ENCODE peak calls at places on chromosomes 7 and 10, in ten cellular contexts. C is PC-3, Q is hepatocyte, W is GM23248, G is SK-N-SH, L is GM23338, A is OCI-LY7, E is Karpas-422, K is MM.1S, T is HCT116. S is an unnamed sample. For H3K9me2, the result is how much of the 10 kb centered on the place peaks cover.

GRCh38 chr10:8052344-8052969 is 2.0 kb upstream of the GATA3 start:
- DNase-seq in C (no peak), W (no peak), A (no peak), L (no peak), E (no peak), Q (peak), G (no peak), K (no peak), T (no peak), S (no peak)

GRCh38 chr7:95104739-95105138 is 197.3 kb downstream of the PPP1R9A start:
- DNase-seq in T (peak), A (no peak), W (no peak), Q (peak), C (peak), E (no peak), L (no peak), K (no peak), G (no peak), S (no peak)

GRCh38 chr10:49441488-49442476 is 45.9 kb upstream of the DRGX start:
- DNase-seq in Q (no peak), C (no peak), L (peak), K (no peak), A (no peak), W (no peak), T (no peak), E (no peak), G (no peak), S (no peak)

GRCh38 chr10:63671317-63671937 is 150.2 kb downstream of the REEP3 start:
- DNase-seq in Q (peak), L (no peak), K (no peak), G (peak), W (peak), C (no peak), A (no peak), T (no peak), E (no peak), S (no peak)

GRCh38 chr10:6091630-6092029 is 2.8 kb downstream of the RBM17 start:
- DNase-seq in W (peak), T (no peak), E (peak), C (no peak), G (no peak), L (no peak), A (peak), Q (no peak), K (no peak), S (no peak)

GRCh38 chr10:126586878-126587277 is 83.6 kb downstream of the C10orf90 start:
- DNase-seq in E (no peak), C (no peak), A (no peak), G (no peak), K (no peak), W (no peak), T (no peak), L (no peak), Q (no peak), S (no peak)

GRCh38 chr10:131660427-131660826 is 240.4 kb upstream of the PPP2R2D start:
- DNase-seq in Q (no peak), K (no peak), W (no peak), G (no peak), C (no peak), E (no peak), T (no peak), A (no peak), L (no peak), S (no peak)

GRCh38 chr7:134645478-134645877 is 1.2 kb upstream of the BPGM start:
- DNase-seq in L (no peak), W (no peak), A (no peak), G (no peak), K (no peak), E (no peak), T (no peak), C (no peak), Q (no peak), S (no peak)

GRCh38 chr10:130611239-130611638 is 475.0 kb downstream of the GLRX3 start:
- DNase-seq in G (no peak), T (no peak), W (no peak), E (no peak), K (no peak), C (no peak), Q (no peak), A (no peak), L (no peak), S (no peak)

GRCh38 chr7:3455826-3456444 is 154.9 kb downstream of the SDK1 start:
- DNase-seq in G (no peak), K (no peak), W (no peak), T (no peak), C (no peak), L (peak), E (no peak), A (no peak), Q (no peak), S (no peak)

GRCh38 chr7:51700593-51701215 is 384.1 kb upstream of the COBL start:
- DNase-seq in A (no peak), C (no peak), L (no peak), G (no peak), W (no peak), E (no peak), T (no peak), K (no peak), Q (no peak), S (no peak)

GRCh38 chr7:51705701-51706100 is 389.1 kb upstream of the COBL start:
- DNase-seq in Q (no peak), C (no peak), L (no peak), G (no peak), A (no peak), K (no peak), E (no peak), T (no peak), W (no peak), S (no peak)

GRCh38 chr7:51701935-51702334 is 385.3 kb upstream of the COBL start:
- DNase-seq in Q (no peak), K (no peak), W (no peak), L (no peak), G (no peak), T (no peak), E (no peak), C (no peak), A (no peak), S (no peak)

GRCh38 chr7:51706851-51707250 is 390.2 kb upstream of the COBL start:
- DNase-seq in C (no peak), K (no peak), L (no peak), A (no peak), Q (no peak), T (no peak), G (no peak), W (no peak), E (no peak), S (no peak)

DNA sequence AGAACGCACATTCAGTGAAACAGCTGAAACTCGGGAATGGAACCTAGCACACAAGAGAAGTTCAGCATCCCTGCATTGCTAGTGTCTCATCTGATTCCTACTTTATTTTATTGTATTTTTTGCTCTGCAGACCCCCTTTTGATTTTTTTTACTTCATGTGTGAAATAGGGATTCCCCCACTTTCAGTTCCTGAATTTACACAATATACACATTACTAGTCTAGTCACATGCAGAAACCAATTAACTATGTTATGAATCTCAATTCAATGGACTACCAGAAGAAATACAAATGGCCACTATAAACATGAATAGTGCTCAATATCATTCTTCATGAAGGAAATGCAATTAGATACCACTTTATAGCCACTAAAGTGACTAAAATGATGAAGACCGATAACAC is 386.1 kb upstream of the COBL start:
- DNase-seq in K (peak), T (no peak), Q (no peak), E (no peak), A (peak), G (no peak), W (no peak), L (no peak), C (no peak), S (no peak)
- H3K9me2 ChIP-seq in K (under half), T (under half), Q (under half), E (under half), A (under half), G (under half), W (under half), L (under half), C (under half), S (under half)

GRCh38 chr7:81190997-81191747 is 272.3 kb upstream of the SEMA3C start:
- DNase-seq in L (no peak), A (no peak), C (peak), T (peak), Q (peak), E (no peak), W (peak), K (no peak), G (no peak), S (no peak)

GRCh38 chr7:81186691-81187090 is 267.8 kb upstream of the SEMA3C start:
- DNase-seq in K (no peak), E (no peak), W (peak), Q (no peak), T (no peak), A (no peak), L (no peak), C (no peak), G (no peak), S (no peak)

GRCh38 chr7:81183326-81183725 is 264.5 kb upstream of the SEMA3C start:
- DNase-seq in C (no peak), W (no peak), T (no peak), A (no peak), K (no peak), G (no peak), E (no peak), Q (no peak), L (no peak), S (no peak)

GRCh38 chr7:81185072-81185471 is 266.2 kb upstream of the SEMA3C start:
- DNase-seq in W (no peak), C (no peak), E (no peak), Q (no peak), G (no peak), K (peak), T (no peak), A (no peak), L (no peak), S (no peak)

DNA sequence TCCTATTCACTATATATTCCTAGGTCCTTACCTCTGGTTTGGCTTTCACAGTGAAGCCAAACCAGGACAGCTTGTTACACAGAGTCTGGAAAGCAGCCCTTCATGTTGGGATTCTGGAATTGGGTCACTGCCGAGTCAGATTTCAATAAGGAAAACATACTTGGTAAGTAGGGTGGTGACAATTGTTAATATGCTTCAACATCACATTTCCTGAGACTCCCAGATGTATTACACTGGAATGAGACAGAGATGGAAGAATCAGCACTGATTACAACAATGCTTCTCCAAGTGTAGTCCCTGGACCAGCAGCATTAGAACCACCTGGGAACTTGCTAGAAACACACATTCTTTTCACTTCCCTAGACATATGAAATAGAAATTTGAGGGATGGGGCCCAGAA is 268.9 kb upstream of the SEMA3C start:
- DNase-seq in C (no peak), K (no peak), Q (no peak), L (no peak), G (no peak), T (no peak), E (no peak), W (peak), A (no peak), S (no peak)
- H3K9me2 ChIP-seq in C (under half), K (under half), Q (under half), L (under half), G (under half), T (under half), E (under half), W (under half), A (under half), S (under half)

DNA sequence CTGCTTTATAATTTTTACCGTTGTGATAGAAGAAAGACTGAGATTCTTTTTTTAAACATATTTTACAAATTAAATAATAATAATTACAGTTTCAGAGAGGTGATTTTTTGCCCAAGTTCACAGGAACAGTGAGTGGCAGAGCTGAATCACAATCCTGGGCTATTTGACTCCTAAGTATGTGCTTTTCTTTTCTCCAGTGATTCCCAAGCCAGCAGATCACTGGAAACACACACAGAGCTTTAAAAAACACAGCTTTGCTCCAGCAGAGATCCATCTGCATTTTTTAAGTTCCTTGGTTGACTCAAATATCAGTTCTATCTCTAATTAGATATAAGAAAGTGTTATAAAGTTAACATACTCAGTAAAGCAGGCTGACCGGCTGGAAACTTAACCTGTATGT is 69.0 kb downstream of the AHR start:
- DNase-seq in G (no peak), C (no peak), T (no peak), A (no peak), W (peak), K (no peak), L (no peak), E (no peak), Q (no peak), S (no peak)
- H3K9me2 ChIP-seq in G (under half), C (under half), T (under half), A (under half), W (under half), K (under half), L (under half), E (under half), Q (under half), S (under half)

DNA sequence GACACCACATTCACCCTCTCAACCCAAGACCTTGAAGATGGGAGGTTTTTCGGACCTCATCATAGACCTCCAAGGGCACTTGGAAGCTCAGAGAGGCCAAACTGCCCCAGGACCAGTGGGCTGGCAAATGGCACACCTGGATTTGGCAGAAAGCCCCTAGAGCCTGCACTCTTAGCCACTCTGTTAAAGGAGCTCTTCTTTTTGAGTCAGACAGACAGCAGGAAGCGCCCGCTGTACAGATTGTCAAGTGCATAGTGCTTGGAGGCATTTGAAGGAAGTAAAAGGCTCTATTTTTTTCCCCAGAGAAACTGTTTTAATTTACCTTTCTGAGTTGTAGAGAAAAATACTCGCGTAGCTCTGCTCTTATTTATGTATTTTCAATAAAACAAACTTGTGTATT is 408.6 kb upstream of the GALNT17 start:
- DNase-seq in Q (no peak), A (no peak), G (no peak), E (no peak), L (no peak), W (no peak), T (no peak), K (no peak), C (no peak), S (no peak)
- H3K9me2 ChIP-seq in Q (under half), A (under half), G (under half), E (under half), L (under half), W (under half), T (under half), K (under half), C (under half), S (under half)